ENCODE peak calls at places on chromosome 1, in nine cellular contexts. One of them, this sample, is unnamed.
A peak's percentile ranks its signal among the peaks of the same experiment; 100 is the strongest.

GRCh38 chr1:150213170-150214098 is 22.5 kb downstream of the ANP32E start:
- DNase-seq in AG10803: peak; percentile 93
- DNase-seq in activated CD8-positive, alpha-beta memory T cell treated with anti-CD3 and anti-CD28 coated beads for 4 hours: peak; percentile 81
- DNase-seq in HEK293T: peak; percentile 89
- DNase-seq in A549: peak; percentile 98
- DNase-seq in amniotic epithelial cell: peak; percentile 92
- DNase-seq in stimulated activated CD4-positive, alpha-beta T cell treated with anti-CD3 and anti-CD28 coated beads, Interleukin-15, amount 100 ng/mL, for 24 hours: peak; percentile 95
- DNase-seq in DMS53: peak; percentile 99
- DNase-seq in aorta: peak; percentile 98
- DNase-seq in this sample: peak; percentile 97

GRCh38 chr1:80217377-80217986 is 1211.0 kb upstream of the ADGRL4 start:
- DNase-seq in AG10803: peak; percentile 62
- DNase-seq in activated CD8-positive, alpha-beta memory T cell treated with anti-CD3 and anti-CD28 coated beads for 4 hours: no peak
- DNase-seq in HEK293T: peak; percentile 60
- DNase-seq in A549: peak; percentile 11
- DNase-seq in amniotic epithelial cell: peak; percentile 73
- DNase-seq in stimulated activated CD4-positive, alpha-beta T cell treated with anti-CD3 and anti-CD28 coated beads, Interleukin-15, amount 100 ng/mL, for 24 hours: no peak
- DNase-seq in DMS53: peak; percentile 85
- DNase-seq in aorta: no peak
- DNase-seq in this sample: peak; percentile 62

GRCh38 chr1:110135268-110136065 is 14.8 kb upstream of the SLC6A17 start:
- DNase-seq in AG10803: no peak
- DNase-seq in activated CD8-positive, alpha-beta memory T cell treated with anti-CD3 and anti-CD28 coated beads for 4 hours: no peak
- DNase-seq in HEK293T: no peak
- DNase-seq in A549: no peak
- DNase-seq in amniotic epithelial cell: no peak
- DNase-seq in stimulated activated CD4-positive, alpha-beta T cell treated with anti-CD3 and anti-CD28 coated beads, Interleukin-15, amount 100 ng/mL, for 24 hours: no peak
- DNase-seq in DMS53: peak; percentile 93
- DNase-seq in aorta: no peak
- DNase-seq in this sample: no peak

GRCh38 chr1:183346276-183346732 is 71.9 kb downstream of the NMNAT2 start:
- DNase-seq in AG10803: no peak
- DNase-seq in activated CD8-positive, alpha-beta memory T cell treated with anti-CD3 and anti-CD28 coated beads for 4 hours: no peak
- DNase-seq in HEK293T: no peak
- DNase-seq in A549: no peak
- DNase-seq in amniotic epithelial cell: no peak
- DNase-seq in stimulated activated CD4-positive, alpha-beta T cell treated with anti-CD3 and anti-CD28 coated beads, Interleukin-15, amount 100 ng/mL, for 24 hours: no peak
- DNase-seq in DMS53: no peak
- DNase-seq in aorta: no peak
- DNase-seq in this sample: no peak

GRCh38 chr1:240591078-240591477 is 20.9 kb downstream of the GREM2 start:
- DNase-seq in AG10803: no peak
- DNase-seq in activated CD8-positive, alpha-beta memory T cell treated with anti-CD3 and anti-CD28 coated beads for 4 hours: no peak
- DNase-seq in HEK293T: no peak
- DNase-seq in A549: no peak
- DNase-seq in amniotic epithelial cell: no peak
- DNase-seq in stimulated activated CD4-positive, alpha-beta T cell treated with anti-CD3 and anti-CD28 coated beads, Interleukin-15, amount 100 ng/mL, for 24 hours: no peak
- DNase-seq in DMS53: peak; percentile 50
- DNase-seq in aorta: no peak
- DNase-seq in this sample: no peak

GRCh38 chr1:75520862-75521261 is 90.1 kb downstream of the SLC44A5 start:
- DNase-seq in AG10803: no peak
- DNase-seq in activated CD8-positive, alpha-beta memory T cell treated with anti-CD3 and anti-CD28 coated beads for 4 hours: no peak
- DNase-seq in HEK293T: no peak
- DNase-seq in A549: no peak
- DNase-seq in amniotic epithelial cell: no peak
- DNase-seq in stimulated activated CD4-positive, alpha-beta T cell treated with anti-CD3 and anti-CD28 coated beads, Interleukin-15, amount 100 ng/mL, for 24 hours: no peak
- DNase-seq in DMS53: peak; percentile 59
- DNase-seq in aorta: no peak
- DNase-seq in this sample: no peak

GRCh38 chr1:11493972-11494655 is 15.2 kb downstream of the DISP3 start:
- DNase-seq in AG10803: no peak
- DNase-seq in activated CD8-positive, alpha-beta memory T cell treated with anti-CD3 and anti-CD28 coated beads for 4 hours: no peak
- DNase-seq in HEK293T: no peak
- DNase-seq in A549: no peak
- DNase-seq in amniotic epithelial cell: no peak
- DNase-seq in stimulated activated CD4-positive, alpha-beta T cell treated with anti-CD3 and anti-CD28 coated beads, Interleukin-15, amount 100 ng/mL, for 24 hours: no peak
- DNase-seq in DMS53: no peak
- DNase-seq in aorta: no peak
- DNase-seq in this sample: no peak

GRCh38 chr1:205976036-205976435 is 27.2 kb downstream of the RAB7B start:
- DNase-seq in AG10803: no peak
- DNase-seq in activated CD8-positive, alpha-beta memory T cell treated with anti-CD3 and anti-CD28 coated beads for 4 hours: no peak
- DNase-seq in HEK293T: no peak
- DNase-seq in A549: no peak
- DNase-seq in amniotic epithelial cell: no peak
- DNase-seq in stimulated activated CD4-positive, alpha-beta T cell treated with anti-CD3 and anti-CD28 coated beads, Interleukin-15, amount 100 ng/mL, for 24 hours: no peak
- DNase-seq in DMS53: no peak
- DNase-seq in aorta: no peak
- DNase-seq in this sample: no peak

GRCh38 chr1:76279387-76279748 is 204.8 kb downstream of the ST6GALNAC3 start:
- DNase-seq in AG10803: no peak
- DNase-seq in activated CD8-positive, alpha-beta memory T cell treated with anti-CD3 and anti-CD28 coated beads for 4 hours: no peak
- DNase-seq in HEK293T: peak; percentile 59
- DNase-seq in A549: no peak
- DNase-seq in amniotic epithelial cell: peak; percentile 20
- DNase-seq in stimulated activated CD4-positive, alpha-beta T cell treated with anti-CD3 and anti-CD28 coated beads, Interleukin-15, amount 100 ng/mL, for 24 hours: no peak
- DNase-seq in DMS53: no peak
- DNase-seq in aorta: no peak
- DNase-seq in this sample: no peak

GRCh38 chr1:109901508-109902145 is 9.0 kb upstream of the CSF1 start:
- DNase-seq in AG10803: no peak
- DNase-seq in activated CD8-positive, alpha-beta memory T cell treated with anti-CD3 and anti-CD28 coated beads for 4 hours: no peak
- DNase-seq in HEK293T: peak; percentile 37
- DNase-seq in A549: no peak
- DNase-seq in amniotic epithelial cell: no peak
- DNase-seq in stimulated activated CD4-positive, alpha-beta T cell treated with anti-CD3 and anti-CD28 coated beads, Interleukin-15, amount 100 ng/mL, for 24 hours: peak; percentile 52
- DNase-seq in DMS53: peak; percentile 74
- DNase-seq in aorta: peak; percentile 81
- DNase-seq in this sample: no peak

GRCh38 chr1:221723918-221724263 is 18.0 kb downstream of the DUSP10 start:
- DNase-seq in AG10803: no peak
- DNase-seq in activated CD8-positive, alpha-beta memory T cell treated with anti-CD3 and anti-CD28 coated beads for 4 hours: no peak
- DNase-seq in HEK293T: no peak
- DNase-seq in A549: no peak
- DNase-seq in amniotic epithelial cell: no peak
- DNase-seq in stimulated activated CD4-positive, alpha-beta T cell treated with anti-CD3 and anti-CD28 coated beads, Interleukin-15, amount 100 ng/mL, for 24 hours: no peak
- DNase-seq in DMS53: peak; percentile 32
- DNase-seq in aorta: no peak
- DNase-seq in this sample: no peak

GRCh38 chr1:63817152-63817667 is 43.4 kb downstream of the ROR1 start:
- DNase-seq in AG10803: no peak
- DNase-seq in activated CD8-positive, alpha-beta memory T cell treated with anti-CD3 and anti-CD28 coated beads for 4 hours: no peak
- DNase-seq in HEK293T: no peak
- DNase-seq in A549: no peak
- DNase-seq in amniotic epithelial cell: peak; percentile 76
- DNase-seq in stimulated activated CD4-positive, alpha-beta T cell treated with anti-CD3 and anti-CD28 coated beads, Interleukin-15, amount 100 ng/mL, for 24 hours: no peak
- DNase-seq in DMS53: no peak
- DNase-seq in aorta: no peak
- DNase-seq in this sample: peak; percentile 77

GRCh38 chr1:156592910-156593732 is 1.5 kb downstream of the NAXE start:
- DNase-seq in AG10803: no peak
- DNase-seq in activated CD8-positive, alpha-beta memory T cell treated with anti-CD3 and anti-CD28 coated beads for 4 hours: no peak
- DNase-seq in HEK293T: no peak
- DNase-seq in A549: no peak
- DNase-seq in amniotic epithelial cell: no peak
- DNase-seq in stimulated activated CD4-positive, alpha-beta T cell treated with anti-CD3 and anti-CD28 coated beads, Interleukin-15, amount 100 ng/mL, for 24 hours: no peak
- DNase-seq in DMS53: peak; percentile 94
- DNase-seq in aorta: peak; percentile 51
- DNase-seq in this sample: no peak